ENCODE peak calls at places on chromosomes 1 and 21, in five cellular contexts. H is omental fat pad; V is stimulated activated CD4-positive, alpha-beta T cell treated with anti-CD3 and anti-CD28 coated beads, Interleukin-15, amount 100 ng/mL, for 24 hours; G is glomerular endothelial cell; N is endothelial cell. W is an unnamed sample.

GRCh38 chr21:36636439-36636838 is 62.5 kb upstream of the SIM2 start:
- DNase-seq in V (no peak), N (no peak), G (no peak), H (no peak), W (no peak)

GRCh38 chr1:238861342-238861741 is 525.0 kb upstream of the CHRM3 start:
- DNase-seq in H (no peak), G (no peak), V (no peak), N (no peak), W (no peak)

GRCh38 chr21:37675202-37675801 is 241.0 kb downstream of the KCNJ6 start:
- DNase-seq in H (no peak), N (peak; percentile 77), G (no peak), V (peak; percentile 73), W (peak; percentile 73)

GRCh38 chr1:192010406-192010805 is 147.9 kb upstream of the RGS18 start:
- DNase-seq in G (no peak), N (no peak), V (no peak), H (no peak), W (no peak)

GRCh38 chr1:1024421-1025415 is 4.8 kb downstream of the AGRN start:
- DNase-seq in V (no peak), H (no peak), N (no peak), G (no peak), W (no peak)

GRCh38 chr21:39003982-39004775 is 179.1 kb downstream of the PSMG1 start:
- DNase-seq in H (no peak), V (no peak), N (no peak), G (peak; percentile 50), W (no peak)

GRCh38 chr1:188906921-188907641 is 1570.6 kb downstream of the BRINP3 start:
- DNase-seq in N (no peak), H (no peak), G (no peak), V (no peak), W (no peak)

GRCh38 chr1:89540406-89540970 is 15.9 kb downstream of the LRRC8B start:
- DNase-seq in H (no peak), N (no peak), V (peak; percentile 53), G (no peak), W (no peak)

GRCh38 chr1:206921772-206922265 is at the start of gene FCMR:
- DNase-seq in G (no peak), H (no peak), N (no peak), V (peak; percentile 42), W (no peak)

GRCh38 chr1:202479630-202480029 is 131.1 kb downstream of the PPP1R12B start:
- DNase-seq in H (no peak), V (no peak), N (no peak), G (no peak), W (peak; percentile 3)

GRCh38 chr1:98903726-98904125 is 100.9 kb downstream of the PLPPR5 start:
- DNase-seq in H (no peak), V (no peak), G (no peak), N (no peak), W (no peak)

GRCh38 chr1:61318319-61319125 is 236.2 kb downstream of the NFIA start:
- DNase-seq in V (peak; percentile 33), H (no peak), G (no peak), N (no peak), W (no peak)

GRCh38 chr1:230270940-230271325 is 155.2 kb downstream of the PGBD5 start:
- DNase-seq in G (no peak), N (no peak), H (no peak), V (peak; percentile 30), W (no peak)

GRCh38 chr1:205570796-205571537 is 60.8 kb downstream of the ELK4 start:
- DNase-seq in N (no peak), V (no peak), G (no peak), H (no peak), W (peak; percentile 25)

GRCh38 chr1:5858246-5858645 is 134.0 kb downstream of the NPHP4 start:
- DNase-seq in V (no peak), H (no peak), N (no peak), G (no peak), W (no peak)

GRCh38 chr1:234887026-234887910 is 241.4 kb downstream of the TOMM20 start:
- DNase-seq in H (no peak), N (no peak), V (no peak), G (no peak), W (no peak)

GRCh38 chr1:63411081-63411480 is 43.7 kb downstream of the ALG6 start:
- DNase-seq in N (no peak), V (no peak), G (no peak), H (no peak), W (no peak)

GRCh38 chr1:15323989-15324866 is 77.2 kb downstream of the FHAD1 start:
- DNase-seq in H (no peak), G (no peak), V (no peak), N (no peak), W (no peak)

GRCh38 chr1:43241352-43241953 is 28.3 kb upstream of the TMEM125 start:
- DNase-seq in H (no peak), N (no peak), G (no peak), V (no peak), W (no peak)

GRCh38 chr1:6614019-6614952 is 755 bp downstream of the PHF13 start:
- DNase-seq in V (peak; percentile 69), N (peak; percentile 36), G (no peak), H (no peak), W (peak; percentile 78)

GRCh38 chr1:1419363-1419811 is 1.7 kb downstream of the ANKRD65 start:
- DNase-seq in G (no peak), N (no peak), V (no peak), H (no peak), W (no peak)

GRCh38 chr1:56631901-56632300 is 13.2 kb upstream of the PRKAA2 start:
- DNase-seq in V (no peak), H (no peak), N (no peak), G (no peak), W (no peak)

GRCh38 chr1:99650773-99651437 is 5.0 kb downstream of the PALMD start:
- DNase-seq in N (no peak), H (no peak), G (no peak), V (no peak), W (no peak)

GRCh38 chr1:26367441-26367840 is 5.1 kb downstream of the ZNF683 start:
- DNase-seq in H (no peak), G (no peak), N (no peak), V (no peak), W (no peak)

GRCh38 chr1:193974286-193974798 is 787.9 kb upstream of the B3GALT2 start:
- DNase-seq in H (no peak), N (no peak), G (no peak), V (no peak), W (no peak)

GRCh38 chr1:64546018-64546417 is 76.1 kb downstream of the CACHD1 start:
- DNase-seq in G (no peak), V (no peak), H (no peak), N (no peak), W (no peak)

GRCh38 chr1:32014199-32014936 is 700 bp downstream of the KHDRBS1 start:
- DNase-seq in V (peak; percentile 53), H (peak; percentile 28), N (peak; percentile 46), G (no peak), W (peak; percentile 65)

GRCh38 chr1:184329962-184330868 is 56.6 kb upstream of the C1orf21 start:
- DNase-seq in H (no peak), N (no peak), V (no peak), G (peak; percentile 84), W (no peak)

W was measured in erythroblast.